ENCODE peak calls at places on chromosomes 13 and 19, in seven cellular contexts. I is transverse colon, X is GM10248, Z is neural crest cell, U is mammary epithelial cell, J is H9, C is progenitor cell of endocrine pancreas. H is an unnamed sample.

GRCh38 chr13:76035711-76036110 is 399.6 kb downstream of the LMO7 start:
- DNase-seq in J (no peak), X (no peak), C (no peak), I (no peak), Z (no peak), U (no peak), H (no peak)

GRCh38 chr19:2887391-2887914 is 13.3 kb upstream of the ZNF57 start:
- DNase-seq in J (peak; percentile 34), U (peak; percentile 66), Z (no peak), C (no peak), I (no peak), X (peak; percentile 70), H (no peak)

GRCh38 chr19:40521276-40521675 is 54.5 kb downstream of the SPTBN4 start:
- DNase-seq in C (no peak), X (no peak), J (no peak), U (no peak), Z (no peak), I (no peak), H (no peak)

GRCh38 chr19:28715157-28715556 is 497.8 kb downstream of the UQCRFS1 start:
- DNase-seq in I (no peak), C (no peak), J (no peak), Z (no peak), U (peak; percentile 1), X (no peak), H (no peak)

GRCh38 chr13:99005609-99006008 is 27.7 kb upstream of the DOCK9 start:
- DNase-seq in I (no peak), J (no peak), C (no peak), Z (no peak), X (no peak), U (no peak), H (no peak)

GRCh38 chr19:50258918-50259372 is 55.5 kb downstream of the MYH14 start:
- DNase-seq in X (no peak), I (peak; percentile 24), C (no peak), J (peak; percentile 80), Z (peak; percentile 61), U (no peak), H (peak; percentile 58)

GRCh38 chr19:4374451-4375163 is 25.7 kb downstream of the SH3GL1 start:
- DNase-seq in X (no peak), U (peak; percentile 74), C (no peak), Z (no peak), J (peak; percentile 59), I (peak; percentile 70), H (no peak)

GRCh38 chr19:44581288-44581687 is 32.1 kb upstream of the IGSF23 start:
- DNase-seq in C (no peak), J (no peak), Z (no peak), X (no peak), U (no peak), I (no peak), H (no peak)

GRCh38 chr19:6663236-6664187 is 6.4 kb downstream of the TNFSF14 start:
- DNase-seq in J (no peak), U (peak; percentile 28), Z (no peak), X (no peak), I (no peak), C (no peak), H (no peak)

GRCh38 chr13:30186644-30187431 is 120.5 kb downstream of the KATNAL1 start:
- DNase-seq in Z (no peak), C (no peak), X (no peak), U (no peak), I (no peak), J (peak; percentile 43), H (no peak)

GRCh38 chr13:51425410-51426042 is 27.3 kb downstream of the INTS6 start:
- DNase-seq in Z (no peak), C (no peak), U (no peak), J (no peak), X (no peak), I (no peak), H (no peak)

GRCh38 chr13:83549671-83550070 is 332.6 kb downstream of the SLITRK1 start:
- DNase-seq in X (no peak), Z (no peak), I (no peak), C (no peak), J (no peak), U (peak; percentile 52), H (no peak)

GRCh38 chr13:22369840-22370239 is 699.0 kb downstream of the FGF9 start:
- DNase-seq in I (no peak), J (peak; percentile 63), C (no peak), Z (no peak), U (no peak), X (no peak), H (no peak)

GRCh38 chr19:38684862-38685665 is 37.6 kb downstream of the ACTN4 start:
- DNase-seq in Z (no peak), X (no peak), C (no peak), I (no peak), U (no peak), J (no peak), H (no peak)

GRCh38 chr19:38684078-38684861 is 36.8 kb downstream of the ACTN4 start:
- DNase-seq in C (no peak), X (peak; percentile 56), I (peak; percentile 87), J (peak; percentile 46), Z (no peak), U (peak; percentile 98), H (no peak)

GRCh38 chr19:38686530-38686888 is 39.1 kb downstream of the ACTN4 start:
- DNase-seq in J (peak; percentile 44), Z (no peak), C (no peak), U (no peak), X (peak; percentile 74), I (peak; percentile 37), H (no peak)

GRCh38 chr19:38687837-38688378 is 40.5 kb downstream of the ACTN4 start:
- DNase-seq in X (no peak), U (no peak), Z (no peak), J (no peak), I (no peak), C (no peak), H (no peak)

DNA sequence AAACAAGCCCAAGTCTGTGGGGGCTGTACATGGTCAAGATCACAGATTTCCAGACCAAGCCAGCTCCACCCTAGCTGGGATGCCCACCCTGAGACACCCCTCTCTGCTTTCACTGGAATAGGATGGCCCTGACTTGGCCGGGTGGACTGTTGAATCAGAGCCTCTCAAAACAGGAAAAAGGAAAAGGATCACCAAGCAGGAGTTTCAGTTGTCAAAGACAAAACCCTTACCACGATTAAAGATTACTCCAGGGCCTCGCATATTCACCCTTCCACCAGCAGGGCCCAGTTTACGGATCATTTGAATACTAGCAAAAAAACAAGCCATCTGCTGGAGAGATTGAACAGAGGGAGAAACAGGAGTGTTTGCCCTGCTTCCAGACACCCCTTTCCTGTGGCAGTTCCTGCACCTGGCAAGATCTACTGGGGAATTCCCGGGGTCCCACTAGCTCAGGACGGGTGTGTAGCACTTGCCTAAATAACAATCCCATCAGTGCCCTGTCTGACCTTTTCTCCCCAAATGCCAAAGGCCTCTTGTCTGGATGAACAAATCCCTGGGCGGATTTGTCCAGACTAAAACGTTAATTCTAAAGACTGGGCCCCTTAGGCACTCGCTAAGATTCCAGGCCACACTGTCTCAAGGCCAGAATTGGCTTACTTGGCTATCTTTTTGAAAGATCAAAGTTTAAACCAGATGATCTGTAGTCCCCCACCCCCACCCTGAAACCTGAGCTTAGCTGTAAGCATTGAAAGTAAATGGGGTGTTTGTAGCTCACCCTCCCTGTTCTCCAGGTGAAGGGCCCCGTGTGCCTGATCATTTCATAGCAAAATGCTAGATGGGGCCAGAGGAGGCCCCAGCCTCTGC is 38.4 kb downstream of the ACTN4 start:
- DNase-seq in U (peak; percentile 70), I (no peak), Z (no peak), X (no peak), J (peak; percentile 56), C (no peak), H (no peak)
- TF ChIP-seq CTCF in U (peak; percentile 56), I (peak; percentile 52), Z (peak; percentile 66), X (no peak), J (peak; percentile 56), C (peak; percentile 60), H (peak; percentile 30)

GRCh38 chr19:17539288-17540117 is 15.9 kb upstream of the COLGALT1 start:
- DNase-seq in C (peak; percentile 59), X (peak; percentile 95), J (peak; percentile 100), Z (peak; percentile 96), U (peak; percentile 83), I (peak; percentile 90), H (peak; percentile 99)
- TF ChIP-seq CTCF in C (peak; percentile 31), X (peak; percentile 18), J (peak; percentile 28), Z (no peak), U (no peak), I (no peak), H (no peak)

DNA sequence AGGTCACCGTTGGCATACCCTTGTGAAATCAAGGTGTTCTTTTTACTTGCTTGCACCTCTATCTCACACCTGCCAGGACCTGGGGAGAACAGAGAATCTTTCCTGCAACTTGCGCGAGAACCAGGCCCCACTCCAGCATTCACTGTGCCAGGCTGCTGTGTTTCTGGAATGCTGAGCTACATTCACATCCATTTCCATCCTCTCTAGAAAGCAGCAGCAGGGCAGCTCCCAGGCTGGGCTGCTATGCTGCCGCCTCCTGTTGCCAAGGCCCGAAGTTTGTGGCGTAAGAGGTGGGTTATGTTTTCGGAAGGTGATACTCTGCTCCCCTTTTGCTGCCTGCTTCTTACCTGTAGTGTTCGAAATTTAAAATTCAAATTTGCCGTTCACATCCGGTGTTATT is 464.1 kb downstream of the KLF5 start:
- DNase-seq in Z (no peak), I (no peak), C (no peak), X (no peak), J (peak; percentile 41), U (no peak), H (no peak)
- TF ChIP-seq CTCF in Z (no peak), I (no peak), C (no peak), X (no peak), J (no peak), U (no peak), H (no peak)

GRCh38 chr19:11141937-11142527 is 13.6 kb downstream of the SPC24 start:
- DNase-seq in C (no peak), U (no peak), X (no peak), I (no peak), Z (no peak), J (peak; percentile 57), H (no peak)
- TF ChIP-seq CTCF in C (no peak), U (no peak), X (no peak), I (no peak), Z (no peak), J (peak; percentile 28), H (no peak)

DNA sequence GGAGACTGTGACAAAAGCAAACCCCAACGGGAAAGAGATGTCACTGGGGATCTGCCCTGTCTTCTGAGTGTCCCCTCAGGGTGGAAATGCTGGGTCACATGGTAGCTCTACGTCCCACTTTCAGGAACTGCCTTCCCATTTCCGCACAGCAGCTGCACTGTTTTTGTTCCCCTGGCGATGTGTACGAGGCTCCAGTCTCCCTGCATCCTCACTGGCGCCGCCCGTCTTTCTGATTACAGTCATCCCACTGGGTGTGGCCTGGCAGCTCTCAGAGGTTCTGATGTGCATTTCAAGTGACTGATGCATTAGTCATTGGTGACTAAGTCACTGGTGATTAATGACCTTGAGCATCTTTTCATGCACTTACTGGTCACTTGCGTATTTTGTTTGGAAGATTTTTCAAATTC is 21.2 kb downstream of the PCID2 start:
- DNase-seq in J (no peak), C (no peak), X (no peak), U (peak; percentile 97), Z (no peak), I (peak; percentile 51), H (no peak)
- TF ChIP-seq CTCF in J (no peak), C (no peak), X (no peak), U (no peak), Z (no peak), I (no peak), H (no peak)

H was measured in nephron progenitor cell.